ENCODE peak calls at places on chromosomes 13 and 19, in four cellular contexts. H, D, N and Q are unnamed samples.
A peak's percentile ranks its signal among the peaks of the same experiment; 100 is the strongest.

GRCh38 chr13:51066091-51066831 is 44.8 kb downstream of the C13orf42 start:
- DNase-seq in D (peak; percentile 16), N (peak; percentile 16), H (peak; percentile 64), Q (no peak)

GRCh38 chr13:108787709-108788394 is 158.4 kb downstream of the MYO16 start:
- DNase-seq in N (no peak), H (no peak), D (no peak), Q (no peak)

GRCh38 chr13:77136902-77137420 is 110.0 kb upstream of the FBXL3 start:
- DNase-seq in D (no peak), N (no peak), H (peak; percentile 96), Q (no peak)

GRCh38 chr13:53562419-53562818 is 533.8 kb downstream of the OLFM4 start:
- DNase-seq in H (no peak), N (no peak), D (no peak), Q (no peak)

GRCh38 chr13:48773531-48774275 is 120.0 kb downstream of the CYSLTR2 start:
- DNase-seq in D (no peak), H (no peak), N (no peak), Q (no peak)

GRCh38 chr19:38255759-38256052 is 468 bp downstream of the PPP1R14A start:
- DNase-seq in H (no peak), D (no peak), N (no peak), Q (peak; percentile 46)

GRCh38 chr13:97564929-97565328 is 131.0 kb downstream of the RAP2A start:
- DNase-seq in N (no peak), H (no peak), D (no peak), Q (no peak)

GRCh38 chr13:50388481-50388880 is 373.2 kb downstream of the KCNRG start:
- DNase-seq in H (no peak), D (no peak), N (no peak), Q (no peak)

GRCh38 chr13:111385182-111385857 is 64.9 kb downstream of the TEX29 start:
- DNase-seq in H (no peak), N (no peak), D (no peak), Q (no peak)

GRCh38 chr13:88068316-88068715 is 397.1 kb downstream of the SLITRK5 start:
- DNase-seq in N (no peak), H (peak; percentile 61), D (no peak), Q (no peak)

GRCh38 chr19:31255863-31256600 is 93.2 kb downstream of the TSHZ3 start:
- DNase-seq in H (no peak), N (no peak), D (no peak), Q (no peak)

GRCh38 chr13:113413178-113413897 is 40.0 kb downstream of the ADPRHL1 start:
- DNase-seq in H (no peak), N (no peak), D (no peak), Q (no peak)

GRCh38 chr13:66689037-66689619 is 541.0 kb downstream of the PCDH9 start:
- DNase-seq in H (no peak), N (peak; percentile 67), D (no peak), Q (peak; percentile 19)

GRCh38 chr13:23447927-23448326 is 14.4 kb upstream of the SACS start:
- DNase-seq in H (peak; percentile 60), N (no peak), D (no peak), Q (no peak)

GRCh38 chr13:98540476-98540875 is 36.4 kb downstream of the STK24 start:
- DNase-seq in D (no peak), N (no peak), H (peak; percentile 22), Q (no peak)

GRCh38 chr13:20197361-20197834 is 4.7 kb upstream of the GJB2 start:
- DNase-seq in N (peak; percentile 49), D (peak; percentile 83), H (peak; percentile 36), Q (peak; percentile 65)

GRCh38 chr19:42246143-42246868 is 3.9 kb upstream of the GSK3A start:
- DNase-seq in D (peak; percentile 63), H (peak; percentile 71), N (no peak), Q (peak; percentile 80)

GRCh38 chr13:47039106-47039505 is 142.3 kb upstream of the HTR2A start:
- DNase-seq in N (no peak), D (peak; percentile 81), H (peak; percentile 89), Q (no peak)

GRCh38 chr19:36528921-36529518 is 949 bp upstream of the ZNF260 start:
- DNase-seq in N (peak; percentile 39), H (no peak), D (no peak), Q (peak; percentile 48)

GRCh38 chr19:3506384-3507340 is 551 bp downstream of the FZR1 start:
- DNase-seq in H (no peak), D (peak; percentile 7), N (peak; percentile 26), Q (peak; percentile 47)

GRCh38 chr13:102220681-102221228 is 181.1 kb downstream of the FGF14 start:
- DNase-seq in N (no peak), H (no peak), D (no peak), Q (no peak)

GRCh38 chr13:110346661-110347067 is 39.6 kb downstream of the COL4A2 start:
- DNase-seq in N (no peak), H (no peak), D (peak; percentile 90), Q (no peak)

GRCh38 chr19:19105365-19106060 is 32.8 kb downstream of the TMEM161A start:
- DNase-seq in N (peak; percentile 63), D (peak; percentile 14), H (peak; percentile 20), Q (peak; percentile 94)

GRCh38 chr19:29946645-29947044 is 4.6 kb downstream of the URI1 start:
- DNase-seq in D (no peak), H (no peak), N (no peak), Q (no peak)

GRCh38 chr13:52809310-52809769 is 39.1 kb downstream of the PCDH8 start:
- DNase-seq in D (peak; percentile 85), H (peak; percentile 27), N (peak; percentile 60), Q (peak; percentile 80)

GRCh38 chr19:12647490-12648071 is 19.0 kb downstream of the MAN2B1 start:
- DNase-seq in D (no peak), H (no peak), N (no peak), Q (peak; percentile 60)

GRCh38 chr19:4749870-4750269 is 26.2 kb upstream of the DPP9 start:
- DNase-seq in N (no peak), H (no peak), D (no peak), Q (no peak)

GRCh38 chr13:30835442-30835841 is 70.6 kb upstream of the MEDAG start:
- DNase-seq in D (no peak), H (no peak), N (no peak), Q (no peak)

GRCh38 chr19:13051581-13052165 is 51.0 kb downstream of the LYL1 start:
- DNase-seq in D (peak; percentile 84), H (no peak), N (no peak), Q (peak; percentile 99)

GRCh38 chr19:46392252-46392801 is 21.0 kb downstream of the CCDC8 start:
- DNase-seq in N (no peak), H (peak; percentile 25), D (no peak), Q (no peak)

GRCh38 chr19:46297700-46298476 is 1.0 kb downstream of the HIF3A start:
- DNase-seq in N (no peak), H (no peak), D (no peak), Q (peak; percentile 26)

GRCh38 chr13:22194106-22194810 is 523.4 kb downstream of the FGF9 start:
- DNase-seq in H (no peak), D (no peak), N (no peak), Q (no peak)

GRCh38 chr19:39111593-39112199 is 13.9 kb upstream of the PAK4 start:
- DNase-seq in D (peak; percentile 59), H (no peak), N (no peak), Q (no peak)

GRCh38 chr19:42553292-42554045 is 25.2 kb upstream of the CEACAM1 start:
- DNase-seq in N (no peak), H (peak; percentile 74), D (peak; percentile 38), Q (no peak)

GRCh38 chr13:73090116-73090811 is 31.5 kb downstream of the KLF5 start:
- DNase-seq in D (peak; percentile 95), H (peak; percentile 93), N (no peak), Q (no peak)

GRCh38 chr13:113064534-113065405 is 40.8 kb upstream of the F7 start:
- DNase-seq in N (no peak), D (peak; percentile 75), H (peak; percentile 66), Q (no peak)

GRCh38 chr19:48329167-48329891 is 4.0 kb downstream of the EMP3 start:
- DNase-seq in H (peak; percentile 48), D (peak; percentile 34), N (peak; percentile 64), Q (no peak)

GRCh38 chr13:105506463-105506862 is 1029.0 kb downstream of the EFNB2 start:
- DNase-seq in N (no peak), D (no peak), H (no peak), Q (no peak)

GRCh38 chr13:105497597-105497996 is 1037.9 kb downstream of the EFNB2 start:
- DNase-seq in H (no peak), N (no peak), D (peak; percentile 15), Q (no peak)

GRCh38 chr13:105502193-105502592 is 1033.3 kb downstream of the EFNB2 start:
- DNase-seq in H (no peak), N (no peak), D (no peak), Q (peak; percentile 64)
- H2AFZ ChIP-seq in H (no peak overlapping the region), N (no peak overlapping the region), D (no peak overlapping the region), Q (peak overlapping the region; percentile 4)

GRCh38 chr19:1343026-1343425 is 40.7 kb upstream of the NDUFS7 start:
- DNase-seq in H (no peak), D (no peak), N (no peak), Q (no peak)
- H2AFZ ChIP-seq in H (no peak overlapping the region), D (no peak overlapping the region), N (no peak overlapping the region), Q (no peak overlapping the region)

DNA sequence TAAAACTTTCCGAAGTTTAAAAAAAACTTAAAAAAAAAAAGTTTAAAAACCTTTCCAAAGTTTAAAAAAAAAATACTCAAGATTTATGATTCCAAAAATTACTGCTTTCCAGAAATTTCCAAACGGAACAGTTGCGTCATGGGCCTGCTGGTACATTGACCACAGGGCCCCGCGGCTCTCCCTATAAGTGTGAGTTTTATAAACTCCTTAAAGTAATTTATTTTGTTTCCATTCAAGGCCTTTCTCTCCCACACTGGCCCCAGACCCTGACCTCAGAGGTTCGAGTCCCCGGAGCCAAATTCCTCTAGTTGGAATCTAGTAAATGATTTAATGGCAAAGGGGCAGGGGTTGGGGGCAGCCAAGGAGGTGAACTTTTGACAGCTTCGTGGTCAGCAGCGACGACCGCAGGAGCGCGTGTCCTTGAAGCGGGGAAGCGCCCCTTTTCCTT is 97.5 kb downstream of the INSR start:
- DNase-seq in D (no peak), N (no peak), H (no peak), Q (no peak)
- H2AFZ ChIP-seq in D (peak overlapping the region; percentile 95), N (peak overlapping the region; percentile 77), H (peak overlapping the region; percentile 97), Q (peak overlapping the region; percentile 78)

GRCh38 chr13:28421674-28422410 is 73.1 kb downstream of the FLT1 start:
- DNase-seq in H (no peak), N (no peak), D (no peak), Q (no peak)

GRCh38 chr13:28425796-28426195 is 69.1 kb downstream of the FLT1 start:
- DNase-seq in H (no peak), N (no peak), D (no peak), Q (no peak)

GRCh38 chr13:28423010-28423409 is 71.9 kb downstream of the FLT1 start:
- DNase-seq in N (peak; percentile 56), D (no peak), H (no peak), Q (no peak)
- H2AFZ ChIP-seq in N (peak overlapping the region; percentile 70), D (no peak overlapping the region), H (no peak overlapping the region), Q (peak overlapping the region; percentile 12)

GRCh38 chr13:42040730-42041016 is 7.8 kb upstream of the DGKH start:
- DNase-seq in H (no peak), D (no peak), N (no peak), Q (no peak)
- H2AFZ ChIP-seq in H (no peak overlapping the region), D (peak overlapping the region; percentile 82), N (peak overlapping the region; percentile 60), Q (peak overlapping the region; percentile 91)